ENCODE peak calls at places on chromosomes 4 and X, in ten cellular contexts. D is sigmoid colon; S is CD8-positive, alpha-beta memory T cell; P is CD4-positive, CD25-positive, alpha-beta regulatory T cell; A is left lung; Z is fibroblast of lung; R is right cardiac atrium; V is lower lobe of right lung; M is MM.1S; B is endodermal cell. I is an unnamed sample. For H3K9me3, the result is how much of the 10 kb centered on the place peaks cover.

GRCh38 chrX:140425712-140426395 is 79.0 kb downstream of the SOX3 start:
- DNase-seq in D (no peak), S (no peak), P (no peak), A (no peak), Z (no peak), R (no peak), V (no peak), M (no peak), B (no peak), I (no peak)

GRCh38 chr4:29079260-29079659 is 1640.9 kb upstream of the PCDH7 start:
- DNase-seq in D (no peak), S (no peak), P (no peak), A (no peak), Z (no peak), R (no peak), V (no peak), M (no peak), B (no peak), I (no peak)

GRCh38 chrX:13876652-13877051 is 59.8 kb upstream of the GPM6B start:
- DNase-seq in D (no peak), S (no peak), P (no peak), A (no peak), Z (peak), R (no peak), V (no peak), M (no peak), B (no peak), I (no peak)

GRCh38 chrX:19017271-19017670 is 33.4 kb upstream of the PHKA2 start:
- DNase-seq in D (no peak), S (no peak), P (no peak), A (no peak), Z (peak), R (no peak), V (no peak), M (no peak), B (peak), I (no peak)

GRCh38 chr4:40986375-40986774 is 228.0 kb downstream of the APBB2 start:
- DNase-seq in D (no peak), S (no peak), P (no peak), A (no peak), Z (no peak), R (no peak), V (no peak), M (no peak), B (no peak), I (no peak)

GRCh38 chr4:12651876-12652275 is 832.3 kb downstream of the RAB28 start:
- DNase-seq in D (no peak), S (no peak), P (no peak), A (no peak), Z (no peak), R (no peak), V (no peak), M (no peak), B (no peak), I (no peak)

GRCh38 chrX:40406330-40406859 is 174.4 kb upstream of the ATP6AP2 start:
- DNase-seq in D (no peak), S (no peak), P (no peak), A (no peak), Z (no peak), R (no peak), V (no peak), M (no peak), B (no peak), I (no peak)

GRCh38 chr4:104915864-104916263 is 230.8 kb upstream of the TET2 start:
- DNase-seq in D (no peak), S (no peak), P (no peak), A (no peak), Z (no peak), R (no peak), V (no peak), M (no peak), B (peak), I (no peak)

GRCh38 chrX:153477039-153477438 is 6.7 kb upstream of the HAUS7 start:
- DNase-seq in D (no peak), S (no peak), P (no peak), A (no peak), Z (peak), R (no peak), V (no peak), M (no peak), B (no peak), I (no peak)

GRCh38 chr4:27662426-27662825 is 801.8 kb downstream of the STIM2 start:
- DNase-seq in D (no peak), S (no peak), P (no peak), A (no peak), Z (no peak), R (no peak), V (no peak), M (no peak), B (no peak), I (no peak)

GRCh38 chrX:151984328-151984727 is 9.9 kb upstream of the GABRE start:
- DNase-seq in D (no peak), S (no peak), P (no peak), A (no peak), Z (peak), R (no peak), V (no peak), M (no peak), B (no peak), I (no peak)

GRCh38 chr4:112083587-112084347 is 61.5 kb upstream of the FAM241A start:
- DNase-seq in D (no peak), S (no peak), P (no peak), A (no peak), Z (no peak), R (no peak), V (no peak), M (no peak), B (no peak), I (no peak)

GRCh38 chr4:142095886-142096605 is 459.7 kb downstream of the IL15 start:
- DNase-seq in D (peak), S (no peak), P (no peak), A (no peak), Z (peak), R (no peak), V (no peak), M (no peak), B (no peak), I (no peak)

GRCh38 chrX:8274166-8274565 is 103.1 kb upstream of the VCX2 start:
- DNase-seq in D (no peak), S (no peak), P (no peak), A (no peak), Z (no peak), R (no peak), V (no peak), M (no peak), B (no peak), I (no peak)
- H3K9me3 ChIP-seq in D (under half), S (under half), P (under half), A (under half), Z (under half), R (under half), V (under half), M (under half), B (under half), I (under half)

GRCh38 chrX:120752431-120753128 is 122.7 kb upstream of the C1GALT1C1 start:
- DNase-seq in D (no peak), S (no peak), P (peak), A (no peak), Z (no peak), R (no peak), V (no peak), M (peak), B (no peak), I (no peak)

GRCh38 chrX:120750381-120750780 is 120.5 kb upstream of the C1GALT1C1 start:
- DNase-seq in D (no peak), S (no peak), P (no peak), A (no peak), Z (no peak), R (no peak), V (no peak), M (no peak), B (no peak), I (no peak)

GRCh38 chrX:120746153-120746552 is 116.3 kb upstream of the C1GALT1C1 start:
- DNase-seq in D (no peak), S (no peak), P (no peak), A (no peak), Z (no peak), R (no peak), V (no peak), M (no peak), B (no peak), I (no peak)

GRCh38 chrX:120751683-120752082 is 121.8 kb upstream of the C1GALT1C1 start:
- DNase-seq in D (no peak), S (no peak), P (no peak), A (no peak), Z (no peak), R (no peak), V (no peak), M (no peak), B (no peak), I (no peak)

GRCh38 chrX:120749141-120749846 is 119.4 kb upstream of the C1GALT1C1 start:
- DNase-seq in D (no peak), S (no peak), P (peak), A (no peak), Z (no peak), R (no peak), V (no peak), M (peak), B (no peak), I (no peak)
- H3K27ac ChIP-seq in D (no peak), S (no peak), P (no peak), A (no peak), Z (no peak), R (no peak), V (no peak), M (peak), B (no peak), I (no peak)

GRCh38 chr4:86960557-86960959 is 25.7 kb downstream of the AFF1 start:
- DNase-seq in D (no peak), S (no peak), P (no peak), A (no peak), Z (peak), R (no peak), V (no peak), M (no peak), B (peak), I (no peak)
- H3K4me3 ChIP-seq in D (no peak), S (no peak), P (no peak), A (no peak), Z (no peak), R (no peak), V (no peak), M (peak), B (peak), I (no peak)

GRCh38 chr4:174993916-174994315 is 75.8 kb downstream of the ADAM29 start:
- DNase-seq in D (no peak), S (no peak), P (no peak), A (no peak), Z (no peak), R (no peak), V (no peak), M (no peak), B (no peak), I (no peak)

GRCh38 chr4:174989791-174990190 is 71.6 kb downstream of the ADAM29 start:
- DNase-seq in D (no peak), S (no peak), P (no peak), A (no peak), Z (no peak), R (no peak), V (no peak), M (no peak), B (no peak), I (no peak)
- H3K9me3 ChIP-seq in D (under half), S (under half), P (under half), A (half or more), Z (under half), R (under half), V (under half), M (under half), B (under half), I (under half)

I was measured in effector memory CD4-positive, alpha-beta T cell.